ENCODE peak calls at places on chromosomes 5 and 9, in ten cellular contexts. U, R, S, Y, V, E, O, W, G and F are unnamed samples.

GRCh38 chr9:98339987-98340564 is 84.6 kb upstream of the TBC1D2 start:
- DNase-seq in U (no peak), W (no peak), S (no peak), E (no peak), G (no peak), O (no peak), V (no peak), R (no peak), Y (no peak), F (no peak)

GRCh38 chr9:125440411-125440810 is 178.8 kb downstream of the GAPVD1 start:
- DNase-seq in O (no peak), V (no peak), G (no peak), U (no peak), E (peak), R (no peak), Y (no peak), W (no peak), S (no peak), F (no peak)

GRCh38 chr5:7078901-7079300 is 317.0 kb upstream of the ADCY2 start:
- DNase-seq in R (no peak), V (no peak), W (peak), S (peak), Y (no peak), G (no peak), E (peak), O (no peak), U (no peak), F (no peak)

GRCh38 chr9:22208846-22209585 is 199.9 kb upstream of the CDKN2B start:
- DNase-seq in E (no peak), R (no peak), G (no peak), V (no peak), W (no peak), Y (no peak), S (no peak), O (no peak), U (no peak), F (peak)

GRCh38 chr9:109248133-109248581 is 72.7 kb downstream of the EPB41L4B start:
- DNase-seq in V (no peak), O (no peak), W (no peak), U (no peak), R (no peak), S (no peak), G (no peak), Y (no peak), E (no peak), F (peak)

GRCh38 chr5:171714286-171714685 is 71.3 kb upstream of the SMIM23 start:
- DNase-seq in W (no peak), O (no peak), U (no peak), Y (no peak), E (no peak), R (no peak), V (no peak), G (no peak), S (no peak), F (no peak)

GRCh38 chr9:113958556-113958955 is 82.4 kb downstream of the ZNF618 start:
- DNase-seq in O (no peak), G (no peak), R (no peak), E (no peak), Y (no peak), V (no peak), U (no peak), S (no peak), W (no peak), F (no peak)

GRCh38 chr5:91136271-91136670 is 246.8 kb downstream of the ARRDC3 start:
- DNase-seq in O (no peak), W (no peak), G (no peak), R (no peak), V (no peak), E (no peak), Y (peak), U (no peak), S (no peak), F (no peak)

GRCh38 chr9:88775037-88775471 is 216.2 kb upstream of the S1PR3 start:
- DNase-seq in S (no peak), Y (no peak), V (peak), O (no peak), U (no peak), G (no peak), E (no peak), W (no peak), R (peak), F (no peak)

GRCh38 chr5:164202338-164202737 is 696.9 kb downstream of the MAT2B start:
- DNase-seq in R (no peak), Y (no peak), E (no peak), W (no peak), G (no peak), O (no peak), V (no peak), U (no peak), S (no peak), F (no peak)

GRCh38 chr9:115353681-115354080 is 235.7 kb upstream of the TNC start:
- DNase-seq in S (no peak), Y (no peak), W (no peak), R (no peak), G (no peak), V (no peak), O (no peak), U (no peak), E (no peak), F (no peak)

GRCh38 chr5:115375922-115376321 is 79.5 kb upstream of the CCDC112 start:
- DNase-seq in U (no peak), G (no peak), W (no peak), S (peak), E (no peak), V (no peak), R (no peak), Y (no peak), O (no peak), F (no peak)

GRCh38 chr5:44860267-44860666 is 51.5 kb downstream of the MRPS30 start:
- DNase-seq in V (no peak), E (no peak), S (no peak), O (no peak), G (no peak), Y (no peak), R (no peak), W (no peak), U (no peak), F (no peak)

GRCh38 chr9:12230708-12231107 is 462.5 kb upstream of the TYRP1 start:
- DNase-seq in E (no peak), S (no peak), Y (no peak), W (no peak), O (no peak), V (no peak), R (no peak), U (no peak), G (no peak), F (no peak)

GRCh38 chr5:150485770-150486401 is 22.0 kb upstream of the NDST1 start:
- DNase-seq in G (no peak), R (no peak), V (no peak), W (peak), O (peak), S (peak), E (peak), Y (peak), U (peak), F (peak)